ENCODE peak calls at places on chromosomes 12 and 14, in five cellular contexts. One of them, this sample, is unnamed.
A peak's percentile ranks its signal among the peaks of the same experiment; 100 is the strongest.

GRCh38 chr12:123148223-123148622 is 2.7 kb downstream of the PITPNM2 start:
- DNase-seq in neural crest cell: no peak
- DNase-seq in T-helper 9 cell: no peak
- DNase-seq in MV-4-11: no peak
- DNase-seq in RCC 7860: no peak
- DNase-seq in this sample: no peak

GRCh38 chr14:71730471-71730870 is 201.8 kb upstream of the RGS6 start:
- DNase-seq in neural crest cell: no peak
- DNase-seq in T-helper 9 cell: no peak
- DNase-seq in MV-4-11: peak; percentile 47
- DNase-seq in RCC 7860: no peak
- DNase-seq in this sample: no peak

GRCh38 chr12:104792570-104792969 is 165.5 kb downstream of the SLC41A2 start:
- DNase-seq in neural crest cell: no peak
- DNase-seq in T-helper 9 cell: no peak
- DNase-seq in MV-4-11: peak; percentile 56
- DNase-seq in RCC 7860: peak; percentile 72
- DNase-seq in this sample: peak; percentile 56

GRCh38 chr14:25537846-25538455 is 488.0 kb upstream of the STXBP6 start:
- DNase-seq in neural crest cell: peak; percentile 37
- DNase-seq in T-helper 9 cell: no peak
- DNase-seq in MV-4-11: peak; percentile 18
- DNase-seq in RCC 7860: no peak
- DNase-seq in this sample: no peak

GRCh38 chr12:47102845-47103666 is 23.3 kb upstream of the AMIGO2 start:
- DNase-seq in neural crest cell: no peak
- DNase-seq in T-helper 9 cell: no peak
- DNase-seq in MV-4-11: no peak
- DNase-seq in RCC 7860: peak; percentile 57
- DNase-seq in this sample: peak; percentile 98

GRCh38 chr14:52327374-52328226 is 13.5 kb downstream of the PTGER2 start:
- DNase-seq in neural crest cell: no peak
- DNase-seq in T-helper 9 cell: no peak
- DNase-seq in MV-4-11: peak; percentile 86
- DNase-seq in RCC 7860: no peak
- DNase-seq in this sample: no peak

GRCh38 chr12:53338916-53339315 is 2.8 kb upstream of the SP7 start:
- DNase-seq in neural crest cell: no peak
- DNase-seq in T-helper 9 cell: no peak
- DNase-seq in MV-4-11: no peak
- DNase-seq in RCC 7860: no peak
- DNase-seq in this sample: no peak

GRCh38 chr14:50719911-50720759 is 52.0 kb upstream of the SAV1 start:
- DNase-seq in neural crest cell: no peak
- DNase-seq in T-helper 9 cell: no peak
- DNase-seq in MV-4-11: no peak
- DNase-seq in RCC 7860: no peak
- DNase-seq in this sample: no peak

GRCh38 chr12:60539592-60539991 is 943.8 kb downstream of the SLC16A7 start:
- DNase-seq in neural crest cell: no peak
- DNase-seq in T-helper 9 cell: no peak
- DNase-seq in MV-4-11: no peak
- DNase-seq in RCC 7860: no peak
- DNase-seq in this sample: no peak

GRCh38 chr14:66495214-66496098 is 9.3 kb downstream of the CCDC196 start:
- DNase-seq in neural crest cell: peak; percentile 34
- DNase-seq in T-helper 9 cell: peak; percentile 1
- DNase-seq in MV-4-11: peak; percentile 62
- DNase-seq in RCC 7860: peak; percentile 18
- DNase-seq in this sample: no peak

GRCh38 chr12:85920324-85920947 is 46.3 kb downstream of the NTS start:
- DNase-seq in neural crest cell: no peak
- DNase-seq in T-helper 9 cell: no peak
- DNase-seq in MV-4-11: no peak
- DNase-seq in RCC 7860: peak; percentile 17
- DNase-seq in this sample: no peak

GRCh38 chr12:76588881-76589565 is 29.5 kb upstream of the OSBPL8 start:
- DNase-seq in neural crest cell: no peak
- DNase-seq in T-helper 9 cell: no peak
- DNase-seq in MV-4-11: peak; percentile 100
- DNase-seq in RCC 7860: no peak
- DNase-seq in this sample: peak; percentile 77

GRCh38 chr12:106582264-106582591 is 576 bp upstream of the RFX4 start:
- DNase-seq in neural crest cell: no peak
- DNase-seq in T-helper 9 cell: no peak
- DNase-seq in MV-4-11: no peak
- DNase-seq in RCC 7860: no peak
- DNase-seq in this sample: no peak

GRCh38 chr14:96502621-96503251 is 554 bp downstream of the PAPOLA start:
- DNase-seq in neural crest cell: peak; percentile 29
- DNase-seq in T-helper 9 cell: no peak
- DNase-seq in MV-4-11: peak; percentile 47
- DNase-seq in RCC 7860: no peak
- DNase-seq in this sample: no peak

GRCh38 chr12:65019696-65020095 is 101.4 kb downstream of the WIF1 start:
- DNase-seq in neural crest cell: no peak
- DNase-seq in T-helper 9 cell: no peak
- DNase-seq in MV-4-11: no peak
- DNase-seq in RCC 7860: no peak
- DNase-seq in this sample: no peak

GRCh38 chr12:8913702-8914032 is 642 bp upstream of the PHC1 start:
- DNase-seq in neural crest cell: no peak
- DNase-seq in T-helper 9 cell: no peak
- DNase-seq in MV-4-11: no peak
- DNase-seq in RCC 7860: no peak
- DNase-seq in this sample: no peak

GRCh38 chr12:77998236-77998786 is 167.6 kb downstream of the NAV3 start:
- DNase-seq in neural crest cell: no peak
- DNase-seq in T-helper 9 cell: no peak
- DNase-seq in MV-4-11: no peak
- DNase-seq in RCC 7860: no peak
- DNase-seq in this sample: no peak

GRCh38 chr14:64801046-64801445 is 78.7 kb downstream of the SPTB start:
- DNase-seq in neural crest cell: no peak
- DNase-seq in T-helper 9 cell: no peak
- DNase-seq in MV-4-11: no peak
- DNase-seq in RCC 7860: no peak
- DNase-seq in this sample: no peak

GRCh38 chr12:49030119-49030518 is 11.5 kb upstream of the PRKAG1 start:
- DNase-seq in neural crest cell: no peak
- DNase-seq in T-helper 9 cell: no peak
- DNase-seq in MV-4-11: no peak
- DNase-seq in RCC 7860: no peak
- DNase-seq in this sample: no peak

GRCh38 chr14:50961606-50962259 is 17.4 kb upstream of the PYGL start:
- DNase-seq in neural crest cell: no peak
- DNase-seq in T-helper 9 cell: no peak
- DNase-seq in MV-4-11: no peak
- DNase-seq in RCC 7860: peak; percentile 79
- DNase-seq in this sample: peak; percentile 44

GRCh38 chr12:132106921-132107320 is 37.2 kb downstream of the DDX51 start:
- DNase-seq in neural crest cell: no peak
- DNase-seq in T-helper 9 cell: no peak
- DNase-seq in MV-4-11: no peak
- DNase-seq in RCC 7860: no peak
- DNase-seq in this sample: no peak

GRCh38 chr12:93115198-93115601 is 186.1 kb upstream of the EEA1 start:
- DNase-seq in neural crest cell: no peak
- DNase-seq in T-helper 9 cell: no peak
- DNase-seq in MV-4-11: no peak
- DNase-seq in RCC 7860: no peak
- DNase-seq in this sample: no peak

GRCh38 chr14:65277027-65277426 is 135.5 kb upstream of the FUT8 start:
- DNase-seq in neural crest cell: no peak
- DNase-seq in T-helper 9 cell: no peak
- DNase-seq in MV-4-11: no peak
- DNase-seq in RCC 7860: no peak
- DNase-seq in this sample: no peak

GRCh38 chr14:35386673-35387125 is 17.9 kb downstream of the NFKBIA start:
- DNase-seq in neural crest cell: no peak
- DNase-seq in T-helper 9 cell: no peak
- DNase-seq in MV-4-11: no peak
- DNase-seq in RCC 7860: no peak
- DNase-seq in this sample: no peak

GRCh38 chr14:74619672-74620131 is 7.7 kb upstream of the LTBP2 start:
- DNase-seq in neural crest cell: no peak
- DNase-seq in T-helper 9 cell: no peak
- DNase-seq in MV-4-11: peak; percentile 46
- DNase-seq in RCC 7860: peak; percentile 99
- DNase-seq in this sample: peak; percentile 94

GRCh38 chr12:69633061-69633460 is 22.4 kb upstream of the LRRC10 start:
- DNase-seq in neural crest cell: no peak
- DNase-seq in T-helper 9 cell: no peak
- DNase-seq in MV-4-11: no peak
- DNase-seq in RCC 7860: no peak
- DNase-seq in this sample: no peak

GRCh38 chr12:131864469-131864868 is 30.0 kb upstream of the ULK1 start:
- DNase-seq in neural crest cell: no peak
- DNase-seq in T-helper 9 cell: no peak
- DNase-seq in MV-4-11: no peak
- DNase-seq in RCC 7860: no peak
- DNase-seq in this sample: no peak